ENCODE peak calls at places on chromosomes 1 and 21, in seven cellular contexts. S is HFF-Myc, G is psoas muscle, K is ovary, I is stomach, D is AG10803, F is lower lobe of right lung. V is an unnamed sample.

GRCh38 chr21:15966216-15966615 is 236.4 kb downstream of the USP25 start:
- DNase-seq in S (no peak), K (no peak), I (no peak), D (no peak), F (no peak), G (no peak), V (no peak)

GRCh38 chr1:225637651-225638199 is 15.2 kb downstream of the ENAH start:
- DNase-seq in D (no peak), F (no peak), G (no peak), S (no peak), K (no peak), I (no peak), V (no peak)

GRCh38 chr1:246382589-246382988 is 124.5 kb downstream of the SMYD3 start:
- DNase-seq in S (no peak), F (no peak), I (no peak), K (no peak), D (no peak), G (no peak), V (no peak)

GRCh38 chr1:89767618-89768017 is 53.2 kb upstream of the LRRC8D start:
- DNase-seq in I (no peak), G (no peak), D (no peak), K (no peak), F (no peak), S (no peak), V (no peak)

GRCh38 chr1:5651496-5651895 is 340.7 kb downstream of the NPHP4 start:
- DNase-seq in D (no peak), F (no peak), I (no peak), K (no peak), S (no peak), G (no peak), V (no peak)

GRCh38 chr1:231460614-231461013 is 38.5 kb upstream of the EGLN1 start:
- DNase-seq in D (peak), F (no peak), S (no peak), G (no peak), I (no peak), K (no peak), V (no peak)

GRCh38 chr1:86322241-86322640 is 73.9 kb downstream of the ODF2L start:
- DNase-seq in I (no peak), F (no peak), D (no peak), G (no peak), S (no peak), K (no peak), V (no peak)

GRCh38 chr1:98103617-98104284 is 182.9 kb upstream of the DPYD start:
- DNase-seq in S (no peak), F (no peak), I (no peak), K (no peak), D (peak), G (no peak), V (no peak)

GRCh38 chr1:168148916-168149315 is 12.2 kb upstream of the GPR161 start:
- DNase-seq in D (no peak), F (no peak), K (no peak), I (no peak), G (no peak), S (no peak), V (no peak)

GRCh38 chr1:223844962-223845809 is 561 bp downstream of the TP53BP2 start:
- DNase-seq in G (peak), D (peak), F (peak), K (peak), I (peak), S (no peak), V (no peak)

GRCh38 chr1:226066415-226067077 is 4.0 kb downstream of the H3-3A start:
- DNase-seq in D (no peak), G (no peak), I (no peak), S (no peak), K (no peak), F (no peak), V (no peak)

GRCh38 chr1:87056974-87057373 is 142.5 kb downstream of the HS2ST1 start:
- DNase-seq in D (no peak), S (no peak), I (no peak), F (no peak), K (no peak), G (no peak), V (no peak)

GRCh38 chr1:23524716-23525401 is 6.2 kb downstream of the E2F2 start:
- DNase-seq in D (no peak), G (no peak), F (no peak), S (no peak), I (peak), K (no peak), V (no peak)

GRCh38 chr1:6028042-6028895 is 17.4 kb upstream of the KCNAB2 start:
- DNase-seq in K (no peak), D (no peak), S (no peak), G (no peak), I (peak), F (peak), V (no peak)

GRCh38 chr1:183968386-183968785 is 69.1 kb downstream of the COLGALT2 start:
- DNase-seq in K (no peak), S (no peak), G (no peak), D (no peak), F (no peak), I (no peak), V (no peak)

GRCh38 chr1:25996966-25997758 is 701 bp downstream of the PAFAH2 start:
- DNase-seq in G (no peak), K (no peak), I (no peak), S (no peak), D (peak), F (no peak), V (no peak)

GRCh38 chr1:200625381-200625824 is 4.9 kb upstream of the KIF14 start:
- DNase-seq in K (no peak), D (peak), I (no peak), S (no peak), G (no peak), F (no peak), V (no peak)

GRCh38 chr1:36890776-36891175 is 143.5 kb downstream of the GRIK3 start:
- DNase-seq in K (no peak), G (no peak), F (no peak), S (no peak), I (peak), D (no peak), V (no peak)

GRCh38 chr1:119626841-119627240 is 21.2 kb downstream of the ZNF697 start:
- DNase-seq in I (no peak), G (no peak), S (no peak), F (no peak), D (peak), K (no peak), V (no peak)

GRCh38 chr1:152165291-152166077 is 6.5 kb upstream of the RPTN start:
- DNase-seq in F (no peak), I (no peak), G (no peak), K (no peak), D (no peak), S (no peak), V (no peak)

GRCh38 chr1:183244466-183244865 is 58.4 kb downstream of the LAMC2 start:
- DNase-seq in D (peak), G (peak), S (no peak), I (peak), K (peak), F (peak), V (peak)

GRCh38 chr1:48688102-48688760 is 88.5 kb downstream of the BEND5 start:
- DNase-seq in D (no peak), K (no peak), G (no peak), S (no peak), F (no peak), I (no peak), V (no peak)

GRCh38 chr1:32876341-32877210 is 5.9 kb upstream of the FNDC5 start:
- DNase-seq in S (no peak), K (no peak), F (peak), I (peak), D (peak), G (peak), V (no peak)

GRCh38 chr1:172154571-172154970 is 265.9 kb upstream of the C1orf105 start:
- DNase-seq in G (no peak), K (no peak), F (no peak), D (peak), S (peak), I (no peak), V (no peak)

GRCh38 chr21:42652527-42653491 is 612 bp upstream of the PDE9A start:
- DNase-seq in I (peak), D (peak), G (peak), K (peak), F (peak), S (no peak), V (no peak)

GRCh38 chr1:222334026-222334680 is 213.8 kb downstream of the HHIPL2 start:
- DNase-seq in F (no peak), I (no peak), K (no peak), D (peak), S (no peak), G (no peak), V (peak)

GRCh38 chr1:147389532-147390184 is 147.2 kb downstream of the CHD1L start:
- DNase-seq in G (no peak), S (peak), K (no peak), I (no peak), F (no peak), D (peak), V (peak)

GRCh38 chr1:41870076-41870562 is 48.6 kb downstream of the HIVEP3 start:
- DNase-seq in K (no peak), I (no peak), D (no peak), S (no peak), G (no peak), F (no peak), V (no peak)

GRCh38 chr1:202285908-202286307 is 55.8 kb downstream of the UBE2T start:
- DNase-seq in D (no peak), F (no peak), G (no peak), K (no peak), S (no peak), I (no peak), V (no peak)

GRCh38 chr1:240455228-240455821 is 156.6 kb downstream of the GREM2 start:
- DNase-seq in F (no peak), D (peak), K (no peak), I (no peak), G (no peak), S (no peak), V (no peak)

GRCh38 chr1:167722152-167722869 is 529 bp downstream of the MPZL1 start:
- DNase-seq in S (no peak), K (no peak), F (no peak), I (peak), D (no peak), G (peak), V (no peak)

GRCh38 chr1:161952603-161953172 is 71.0 kb downstream of the OLFML2B start:
- DNase-seq in S (no peak), F (no peak), I (no peak), D (peak), K (no peak), G (no peak), V (no peak)

GRCh38 chr1:208088319-208088718 is 155.9 kb downstream of the PLXNA2 start:
- DNase-seq in K (no peak), I (no peak), S (no peak), D (no peak), F (no peak), G (no peak), V (no peak)

GRCh38 chr1:220281159-220281574 is 8.9 kb upstream of the RAB3GAP2 start:
- DNase-seq in I (no peak), S (no peak), G (no peak), K (no peak), F (no peak), D (peak), V (no peak)

GRCh38 chr21:15005391-15005790 is 59.4 kb downstream of the NRIP1 start:
- DNase-seq in G (no peak), K (peak), F (no peak), D (peak), S (no peak), I (no peak), V (no peak)

GRCh38 chr1:216047821-216048220 is 375.4 kb downstream of the USH2A start:
- DNase-seq in D (peak), I (no peak), S (no peak), F (no peak), K (no peak), G (no peak), V (no peak)

GRCh38 chr1:168613689-168614655 is 37.6 kb downstream of the XCL1 start:
- DNase-seq in I (no peak), S (no peak), D (peak), G (peak), F (no peak), K (peak), V (no peak)

DNA sequence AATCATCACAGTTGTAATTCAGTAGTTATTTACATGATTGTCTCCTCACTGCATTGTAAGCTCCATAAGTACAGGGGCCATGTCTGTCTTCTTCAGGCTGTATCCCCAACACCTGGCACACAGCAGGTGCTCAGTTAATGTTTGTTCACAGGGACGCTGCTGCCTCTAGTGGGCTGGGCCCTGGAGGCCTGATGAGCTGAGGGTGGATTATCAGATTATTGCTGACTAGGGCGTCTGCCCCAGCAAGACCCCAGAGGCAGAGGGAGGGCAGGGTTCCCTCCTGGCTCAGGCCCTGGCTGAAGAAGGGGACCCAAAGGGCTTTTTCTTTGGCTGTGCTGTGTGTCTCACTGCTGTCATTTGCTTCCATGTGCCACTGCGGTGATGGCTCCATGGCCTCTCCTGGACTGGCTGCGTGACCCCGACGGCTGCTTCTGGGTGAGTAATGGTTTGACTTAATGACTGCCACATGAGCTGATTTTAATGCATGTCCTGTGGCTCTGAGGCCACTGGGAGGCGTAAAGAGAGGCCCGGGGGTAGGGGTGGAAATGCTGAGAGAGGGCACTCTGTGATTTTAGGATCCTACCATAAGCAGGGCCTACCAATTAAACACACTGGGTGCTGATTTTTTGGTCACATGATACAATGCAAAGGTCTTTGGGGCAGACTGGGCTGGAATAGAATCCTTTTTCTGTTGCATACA is 20.8 kb upstream of the EPB41 start:
- DNase-seq in G (no peak), D (peak), K (no peak), F (no peak), S (peak), I (no peak), V (no peak)
- TF ChIP-seq CTCF in G (peak), D (peak), K (no peak), F (no peak), S (peak), I (no peak), V (peak)

DNA sequence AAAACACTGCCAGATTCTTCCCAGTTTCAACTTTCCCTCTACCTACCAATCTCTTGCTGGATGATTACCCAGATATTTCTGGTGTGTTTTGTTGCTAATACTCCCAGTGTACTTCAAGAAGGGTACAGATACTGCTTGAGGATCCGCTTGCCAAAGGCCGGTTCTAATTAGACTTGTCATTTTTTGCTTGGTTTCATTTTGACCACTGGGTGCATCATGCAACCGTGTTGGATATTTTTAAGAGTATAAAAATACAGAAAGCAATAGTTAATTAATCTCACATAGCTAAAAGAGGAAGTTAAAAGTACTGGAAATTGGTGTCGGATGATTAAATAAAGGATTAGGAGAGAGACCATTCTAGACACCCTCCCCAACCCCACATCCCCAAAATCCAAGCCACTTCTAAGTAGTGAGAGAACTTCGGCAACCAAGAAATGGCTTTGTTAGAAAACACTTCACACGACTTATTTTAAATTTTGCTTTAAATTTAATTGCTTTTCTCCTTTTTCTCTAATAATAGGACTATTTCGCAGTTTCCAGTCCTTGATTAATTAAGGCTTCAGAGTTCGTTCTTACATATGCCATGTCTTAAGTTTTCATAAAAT is 2.5 kb upstream of the CDKN2C start:
- DNase-seq in S (no peak), D (peak), I (no peak), F (no peak), G (no peak), K (no peak), V (no peak)
- H3K4me3 ChIP-seq in S (peak), D (peak), I (peak), F (peak), G (peak), K (peak), V (peak)

GRCh38 chr21:45347712-45348477 is 57.1 kb upstream of the COL18A1 start:
- DNase-seq in I (no peak), K (no peak), G (peak), D (no peak), F (peak), S (no peak), V (no peak)

GRCh38 chr21:45344576-45344975 is 56.9 kb upstream of the POFUT2 start:
- DNase-seq in D (no peak), S (no peak), K (no peak), F (no peak), G (no peak), I (no peak), V (no peak)

GRCh38 chr21:45348591-45349327 is 56.2 kb upstream of the COL18A1 start:
- DNase-seq in S (no peak), F (peak), I (no peak), D (no peak), K (no peak), G (no peak), V (no peak)

GRCh38 chr21:45350206-45350854 is 54.6 kb upstream of the COL18A1 start:
- DNase-seq in F (peak), G (no peak), K (no peak), I (no peak), D (no peak), S (no peak), V (no peak)

GRCh38 chr21:45347048-45347711 is 57.8 kb upstream of the COL18A1 start:
- DNase-seq in S (no peak), F (no peak), I (no peak), G (no peak), K (no peak), D (no peak), V (no peak)
- TF ChIP-seq CTCF in S (no peak), F (no peak), I (no peak), G (no peak), K (no peak), D (no peak), V (no peak)

GRCh38 chr1:101217148-101217547 is 19.7 kb upstream of the S1PR1 start:
- DNase-seq in S (no peak), F (no peak), I (no peak), G (no peak), K (no peak), D (no peak), V (no peak)

GRCh38 chr1:101220906-101221305 is 15.9 kb upstream of the S1PR1 start:
- DNase-seq in S (no peak), G (no peak), D (no peak), F (no peak), K (no peak), I (no peak), V (no peak)

GRCh38 chr1:101216623-101217022 is 20.2 kb upstream of the S1PR1 start:
- DNase-seq in I (no peak), F (no peak), D (no peak), K (no peak), G (no peak), S (no peak), V (no peak)

GRCh38 chr1:101219919-101220695 is 16.7 kb upstream of the S1PR1 start:
- DNase-seq in K (no peak), S (no peak), I (no peak), F (no peak), D (no peak), G (no peak), V (no peak)

GRCh38 chr1:101215363-101216011 is 21.3 kb upstream of the S1PR1 start:
- DNase-seq in I (no peak), F (no peak), G (no peak), D (no peak), K (no peak), S (no peak), V (no peak)
- H3K4me3 ChIP-seq in I (no peak), F (no peak), G (no peak), D (no peak), K (no peak), S (no peak), V (no peak)

GRCh38 chr1:245361056-245361455 is 206.3 kb downstream of the KIF26B start:
- DNase-seq in I (no peak), G (no peak), F (no peak), D (no peak), S (no peak), K (no peak), V (no peak)

GRCh38 chr1:245365071-245365470 is 210.3 kb downstream of the KIF26B start:
- DNase-seq in S (no peak), G (no peak), D (no peak), K (no peak), F (no peak), I (no peak), V (no peak)

GRCh38 chr1:245365621-245366020 is 210.8 kb downstream of the KIF26B start:
- DNase-seq in D (no peak), G (no peak), I (no peak), K (no peak), F (no peak), S (no peak), V (no peak)

GRCh38 chr1:245361951-245362350 is 207.2 kb downstream of the KIF26B start:
- DNase-seq in F (no peak), S (no peak), G (no peak), K (no peak), D (no peak), I (no peak), V (no peak)

DNA sequence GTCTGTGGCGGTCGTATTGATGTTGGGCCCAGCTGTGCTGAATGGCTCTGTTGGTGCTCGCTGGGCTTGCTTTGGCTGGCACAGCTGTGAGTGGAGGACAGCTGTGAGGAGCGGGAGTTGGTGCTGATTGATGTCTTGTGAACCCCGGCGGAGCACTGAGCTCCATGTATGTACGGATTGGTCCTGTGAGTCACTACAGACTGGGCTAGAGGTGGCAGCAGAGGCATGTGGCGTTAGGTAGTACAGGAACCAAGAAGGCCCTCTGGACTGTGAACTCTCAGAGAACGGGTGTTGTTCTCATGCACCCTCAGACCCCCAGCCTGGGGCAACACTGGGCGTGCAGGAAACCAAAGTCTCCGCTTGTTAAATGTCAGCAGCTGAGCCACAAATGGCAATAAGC is 209.0 kb downstream of the KIF26B start:
- DNase-seq in D (no peak), K (no peak), I (no peak), F (no peak), G (no peak), S (no peak), V (no peak)
- TF ChIP-seq CTCF in D (no peak), K (no peak), I (no peak), F (no peak), G (no peak), S (no peak), V (no peak)

V was measured in AG09309.